ENCODE peak calls at places on chromosome 18, in six cellular contexts. One of them, this sample, is unnamed.
A peak's percentile ranks its signal among the peaks of the same experiment; 100 is the strongest.

GRCh38 chr18:59823611-59824195 is 76.1 kb upstream of the PMAIP1 start:
- DNase-seq in mammary epithelial cell: peak; percentile 62
- DNase-seq in IMR-90: peak; percentile 80
- DNase-seq in astrocyte: peak; percentile 31
- DNase-seq in neural progenitor cell: peak; percentile 89
- DNase-seq in MM.1S: peak; percentile 53
- DNase-seq in this sample: peak; percentile 85

GRCh38 chr18:12769136-12769535 is 66.3 kb downstream of the PSMG2 start:
- DNase-seq in mammary epithelial cell: no peak
- DNase-seq in neural progenitor cell: no peak
- DNase-seq in IMR-90: no peak
- DNase-seq in MM.1S: no peak
- DNase-seq in astrocyte: no peak
- DNase-seq in this sample: no peak

GRCh38 chr18:58254873-58255511 is 211.0 kb downstream of the NEDD4L start:
- DNase-seq in mammary epithelial cell: no peak
- DNase-seq in neural progenitor cell: peak; percentile 50
- DNase-seq in MM.1S: no peak
- DNase-seq in IMR-90: peak; percentile 51
- DNase-seq in astrocyte: no peak
- DNase-seq in this sample: no peak

GRCh38 chr18:45004531-45004930 is 323.8 kb downstream of the SETBP1 start:
- DNase-seq in neural progenitor cell: no peak
- DNase-seq in astrocyte: peak; percentile 33
- DNase-seq in mammary epithelial cell: no peak
- DNase-seq in IMR-90: peak; percentile 30
- DNase-seq in MM.1S: no peak
- DNase-seq in this sample: peak; percentile 7

GRCh38 chr18:34801769-34802168 is 91.7 kb downstream of the DTNA start:
- DNase-seq in MM.1S: no peak
- DNase-seq in neural progenitor cell: no peak
- DNase-seq in astrocyte: peak; percentile 75
- DNase-seq in IMR-90: peak; percentile 72
- DNase-seq in mammary epithelial cell: peak; percentile 71
- DNase-seq in this sample: peak; percentile 89

GRCh38 chr18:44802508-44802907 is 121.8 kb downstream of the SETBP1 start:
- DNase-seq in MM.1S: no peak
- DNase-seq in astrocyte: peak; percentile 78
- DNase-seq in neural progenitor cell: no peak
- DNase-seq in mammary epithelial cell: peak; percentile 55
- DNase-seq in IMR-90: peak; percentile 9
- DNase-seq in this sample: peak; percentile 73

GRCh38 chr18:44979813-44980212 is 299.1 kb downstream of the SETBP1 start:
- DNase-seq in MM.1S: no peak
- DNase-seq in astrocyte: no peak
- DNase-seq in neural progenitor cell: no peak
- DNase-seq in IMR-90: no peak
- DNase-seq in mammary epithelial cell: no peak
- DNase-seq in this sample: no peak

GRCh38 chr18:21163647-21164625 is 52.3 kb upstream of the ROCK1 start:
- DNase-seq in astrocyte: peak; percentile 84
- DNase-seq in MM.1S: no peak
- DNase-seq in mammary epithelial cell: peak; percentile 77
- DNase-seq in neural progenitor cell: no peak
- DNase-seq in IMR-90: peak; percentile 93
- DNase-seq in this sample: peak; percentile 93

GRCh38 chr18:55485666-55486065 is 102.3 kb downstream of the TCF4 start:
- DNase-seq in astrocyte: peak; percentile 83
- DNase-seq in MM.1S: no peak
- DNase-seq in mammary epithelial cell: peak; percentile 23
- DNase-seq in IMR-90: peak; percentile 77
- DNase-seq in neural progenitor cell: no peak
- DNase-seq in this sample: peak; percentile 87

GRCh38 chr18:43515481-43515880 is 238.2 kb upstream of the SYT4 start:
- DNase-seq in mammary epithelial cell: no peak
- DNase-seq in astrocyte: no peak
- DNase-seq in MM.1S: no peak
- DNase-seq in IMR-90: no peak
- DNase-seq in neural progenitor cell: no peak
- DNase-seq in this sample: no peak

DNA sequence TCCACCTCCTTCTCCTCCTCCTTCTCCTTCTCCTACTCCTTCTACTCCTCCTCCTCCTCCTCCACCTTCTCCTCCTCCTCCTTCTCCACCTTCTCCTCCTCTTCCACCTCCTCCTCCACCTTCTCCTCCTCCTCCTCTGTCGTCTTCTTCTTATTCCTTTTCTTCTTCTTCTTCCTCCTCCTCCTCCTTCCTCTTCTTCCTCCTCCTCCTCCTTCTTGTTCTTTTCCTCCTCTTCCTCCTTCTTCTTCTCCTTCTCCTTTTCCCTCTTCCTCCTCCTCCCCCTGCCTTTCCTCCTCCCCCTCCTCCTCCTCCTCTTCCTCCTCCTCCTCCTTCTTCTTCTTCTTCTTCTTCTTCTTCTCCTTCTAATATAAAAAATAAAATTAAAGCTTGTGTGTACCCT is 971.2 kb upstream of the PIK3C3 start:
- DNase-seq in neural progenitor cell: no peak
- DNase-seq in mammary epithelial cell: no peak
- DNase-seq in MM.1S: no peak
- DNase-seq in IMR-90: no peak
- DNase-seq in astrocyte: no peak
- DNase-seq in this sample: no peak
- H3K4me2 ChIP-seq in neural progenitor cell: no peak overlapping the region
- H3K4me2 ChIP-seq in mammary epithelial cell: no peak overlapping the region
- H3K4me2 ChIP-seq in MM.1S: no peak overlapping the region
- H3K4me2 ChIP-seq in IMR-90: no peak overlapping the region
- H3K4me2 ChIP-seq in astrocyte: no peak overlapping the region
- H3K4me2 ChIP-seq in this sample: no peak overlapping the region

GRCh38 chr18:9823805-9824473 is 61.8 kb upstream of the TXNDC2 start:
- DNase-seq in mammary epithelial cell: no peak
- DNase-seq in IMR-90: peak; percentile 65
- DNase-seq in neural progenitor cell: no peak
- DNase-seq in MM.1S: no peak
- DNase-seq in astrocyte: peak; percentile 93
- DNase-seq in this sample: peak; percentile 78

GRCh38 chr18:9824474-9824832 is 61.3 kb upstream of the TXNDC2 start:
- DNase-seq in IMR-90: peak; percentile 75
- DNase-seq in mammary epithelial cell: no peak
- DNase-seq in MM.1S: no peak
- DNase-seq in neural progenitor cell: no peak
- DNase-seq in astrocyte: peak; percentile 89
- DNase-seq in this sample: peak; percentile 73

GRCh38 chr18:9826666-9827065 is 59.1 kb upstream of the TXNDC2 start:
- DNase-seq in MM.1S: no peak
- DNase-seq in neural progenitor cell: no peak
- DNase-seq in mammary epithelial cell: no peak
- DNase-seq in astrocyte: no peak
- DNase-seq in IMR-90: no peak
- DNase-seq in this sample: no peak

GRCh38 chr18:9825571-9826073 is 60.2 kb upstream of the TXNDC2 start:
- DNase-seq in IMR-90: peak; percentile 96
- DNase-seq in mammary epithelial cell: peak; percentile 60
- DNase-seq in neural progenitor cell: no peak
- DNase-seq in astrocyte: peak; percentile 96
- DNase-seq in MM.1S: no peak
- DNase-seq in this sample: peak; percentile 89

DNA sequence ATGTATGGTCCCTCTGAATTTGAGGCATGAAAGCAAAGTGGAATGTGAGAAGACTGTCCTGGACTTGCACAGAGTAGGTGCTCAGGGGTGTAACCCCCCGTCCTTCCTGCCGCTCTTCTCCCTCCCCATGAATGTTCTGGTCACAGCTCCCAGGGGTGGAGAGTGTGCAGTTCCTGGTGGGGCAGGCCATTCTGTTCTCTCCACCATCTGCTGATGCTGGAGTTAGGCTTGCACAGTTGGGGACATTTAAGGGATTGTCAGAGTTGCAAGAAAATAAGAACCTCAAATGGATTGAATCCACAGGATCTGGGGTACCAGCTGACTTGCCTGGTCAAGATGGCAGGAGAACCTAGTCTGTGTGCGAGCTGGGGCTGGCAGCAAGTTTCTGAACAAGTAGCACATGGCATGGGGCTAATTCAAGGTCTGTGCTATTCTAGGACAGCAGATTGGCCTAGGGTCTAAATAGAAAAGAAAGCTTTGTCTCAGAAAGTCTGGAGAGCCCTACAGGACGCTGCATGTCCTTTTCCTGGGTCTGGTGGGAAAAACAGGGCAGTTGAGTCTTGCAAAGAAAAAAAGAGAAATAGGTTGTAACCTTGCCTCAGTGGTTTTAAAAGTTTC is 60.8 kb upstream of the TXNDC2 start:
- DNase-seq in neural progenitor cell: no peak
- DNase-seq in IMR-90: no peak
- DNase-seq in MM.1S: no peak
- DNase-seq in astrocyte: no peak
- DNase-seq in mammary epithelial cell: no peak
- DNase-seq in this sample: no peak
- H3K4me3 ChIP-seq in neural progenitor cell: no peak overlapping the region
- H3K4me3 ChIP-seq in IMR-90: no peak overlapping the region
- H3K4me3 ChIP-seq in MM.1S: no peak overlapping the region
- H3K4me3 ChIP-seq in astrocyte: no peak overlapping the region
- H3K4me3 ChIP-seq in mammary epithelial cell: no peak overlapping the region
- H3K4me3 ChIP-seq in this sample: no peak overlapping the region

GRCh38 chr18:24809173-24809955 is 348.9 kb downstream of the HRH4 start:
- DNase-seq in IMR-90: no peak
- DNase-seq in mammary epithelial cell: no peak
- DNase-seq in MM.1S: no peak
- DNase-seq in neural progenitor cell: no peak
- DNase-seq in astrocyte: no peak
- DNase-seq in this sample: no peak
- H3K4me2 ChIP-seq in IMR-90: no peak overlapping the region
- H3K4me2 ChIP-seq in mammary epithelial cell: no peak overlapping the region
- H3K4me2 ChIP-seq in MM.1S: no peak overlapping the region
- H3K4me2 ChIP-seq in neural progenitor cell: no peak overlapping the region
- H3K4me2 ChIP-seq in astrocyte: no peak overlapping the region
- H3K4me2 ChIP-seq in this sample: no peak overlapping the region

GRCh38 chr18:56953444-56953843 is 193.4 kb upstream of the BOD1L2 start:
- DNase-seq in mammary epithelial cell: no peak
- DNase-seq in neural progenitor cell: no peak
- DNase-seq in IMR-90: no peak
- DNase-seq in MM.1S: no peak
- DNase-seq in astrocyte: no peak
- DNase-seq in this sample: no peak
- H3K4me3 ChIP-seq in mammary epithelial cell: no peak overlapping the region
- H3K4me3 ChIP-seq in neural progenitor cell: no peak overlapping the region
- H3K4me3 ChIP-seq in IMR-90: no peak overlapping the region
- H3K4me3 ChIP-seq in MM.1S: no peak overlapping the region
- H3K4me3 ChIP-seq in astrocyte: no peak overlapping the region
- H3K4me3 ChIP-seq in this sample: no peak overlapping the region

This sample was measured in GM23248.